ENCODE peak calls at places on chromosome 9, in eight cellular contexts. One of them, this sample, is unnamed.

GRCh38 chr9:90271707-90272106 is 370.9 kb downstream of the DIRAS2 start:
- DNase-seq in CD8-positive, alpha-beta T cell: no peak
- DNase-seq in upper lobe of right lung: no peak
- DNase-seq in K562: no peak
- DNase-seq in epithelial cell of esophagus: no peak
- DNase-seq in HAP-1: no peak
- DNase-seq in adipocyte: no peak
- DNase-seq in ovary: no peak
- DNase-seq in this sample: no peak

GRCh38 chr9:34457266-34458012 is 931 bp downstream of the FAM219A start:
- DNase-seq in CD8-positive, alpha-beta T cell: no peak
- DNase-seq in upper lobe of right lung: peak
- DNase-seq in K562: peak
- DNase-seq in epithelial cell of esophagus: peak
- DNase-seq in HAP-1: peak
- DNase-seq in adipocyte: peak
- DNase-seq in ovary: peak
- DNase-seq in this sample: no peak

GRCh38 chr9:23522952-23523351 is 303.1 kb downstream of the ELAVL2 start:
- DNase-seq in CD8-positive, alpha-beta T cell: no peak
- DNase-seq in upper lobe of right lung: no peak
- DNase-seq in K562: no peak
- DNase-seq in epithelial cell of esophagus: no peak
- DNase-seq in HAP-1: no peak
- DNase-seq in adipocyte: no peak
- DNase-seq in ovary: no peak
- DNase-seq in this sample: no peak

GRCh38 chr9:16509946-16510504 is 360.4 kb downstream of the BNC2 start:
- DNase-seq in CD8-positive, alpha-beta T cell: no peak
- DNase-seq in upper lobe of right lung: no peak
- DNase-seq in K562: no peak
- DNase-seq in epithelial cell of esophagus: peak
- DNase-seq in HAP-1: no peak
- DNase-seq in adipocyte: peak
- DNase-seq in ovary: no peak
- DNase-seq in this sample: no peak

GRCh38 chr9:31597977-31598376 is 786.5 kb upstream of the ACO1 start:
- DNase-seq in CD8-positive, alpha-beta T cell: no peak
- DNase-seq in upper lobe of right lung: no peak
- DNase-seq in K562: no peak
- DNase-seq in epithelial cell of esophagus: peak
- DNase-seq in HAP-1: no peak
- DNase-seq in adipocyte: peak
- DNase-seq in ovary: no peak
- DNase-seq in this sample: peak

GRCh38 chr9:68678430-68678829 is 26.6 kb upstream of the PIP5K1B start:
- DNase-seq in CD8-positive, alpha-beta T cell: no peak
- DNase-seq in upper lobe of right lung: no peak
- DNase-seq in K562: peak
- DNase-seq in epithelial cell of esophagus: no peak
- DNase-seq in HAP-1: peak
- DNase-seq in adipocyte: no peak
- DNase-seq in ovary: no peak
- DNase-seq in this sample: peak

GRCh38 chr9:113546566-113546965 is 83.0 kb downstream of the RGS3 start:
- DNase-seq in CD8-positive, alpha-beta T cell: no peak
- DNase-seq in upper lobe of right lung: peak
- DNase-seq in K562: no peak
- DNase-seq in epithelial cell of esophagus: no peak
- DNase-seq in HAP-1: no peak
- DNase-seq in adipocyte: no peak
- DNase-seq in ovary: peak
- DNase-seq in this sample: no peak

GRCh38 chr9:14428781-14429230 is 114.9 kb upstream of the NFIB start:
- DNase-seq in CD8-positive, alpha-beta T cell: no peak
- DNase-seq in upper lobe of right lung: peak
- DNase-seq in K562: peak
- DNase-seq in epithelial cell of esophagus: peak
- DNase-seq in HAP-1: peak
- DNase-seq in adipocyte: peak
- DNase-seq in ovary: peak
- DNase-seq in this sample: peak

GRCh38 chr9:98998441-98999151 is 54.9 kb downstream of the COL15A1 start:
- DNase-seq in CD8-positive, alpha-beta T cell: peak
- DNase-seq in upper lobe of right lung: peak
- DNase-seq in K562: peak
- DNase-seq in epithelial cell of esophagus: peak
- DNase-seq in HAP-1: peak
- DNase-seq in adipocyte: peak
- DNase-seq in ovary: peak
- DNase-seq in this sample: no peak

GRCh38 chr9:135300346-135301141 is 179.0 kb upstream of the PPP1R26 start:
- DNase-seq in CD8-positive, alpha-beta T cell: no peak
- DNase-seq in upper lobe of right lung: no peak
- DNase-seq in K562: no peak
- DNase-seq in epithelial cell of esophagus: no peak
- DNase-seq in HAP-1: no peak
- DNase-seq in adipocyte: no peak
- DNase-seq in ovary: no peak
- DNase-seq in this sample: no peak

GRCh38 chr9:122835313-122835731 is 6.9 kb upstream of the PDCL start:
- DNase-seq in CD8-positive, alpha-beta T cell: no peak
- DNase-seq in upper lobe of right lung: no peak
- DNase-seq in K562: no peak
- DNase-seq in epithelial cell of esophagus: no peak
- DNase-seq in HAP-1: no peak
- DNase-seq in adipocyte: no peak
- DNase-seq in ovary: no peak
- DNase-seq in this sample: peak

GRCh38 chr9:36005891-36006290 is 30.8 kb upstream of the RECK start:
- DNase-seq in CD8-positive, alpha-beta T cell: no peak
- DNase-seq in upper lobe of right lung: no peak
- DNase-seq in K562: no peak
- DNase-seq in epithelial cell of esophagus: no peak
- DNase-seq in HAP-1: no peak
- DNase-seq in adipocyte: no peak
- DNase-seq in ovary: no peak
- DNase-seq in this sample: no peak

GRCh38 chr9:111102793-111103474 is 64.7 kb upstream of the LPAR1 start:
- DNase-seq in CD8-positive, alpha-beta T cell: no peak
- DNase-seq in upper lobe of right lung: no peak
- DNase-seq in K562: no peak
- DNase-seq in epithelial cell of esophagus: no peak
- DNase-seq in HAP-1: no peak
- DNase-seq in adipocyte: peak
- DNase-seq in ovary: no peak
- DNase-seq in this sample: no peak

GRCh38 chr9:95572370-95573151 is 55.8 kb upstream of the PTCH1 start:
- DNase-seq in CD8-positive, alpha-beta T cell: no peak
- DNase-seq in upper lobe of right lung: no peak
- DNase-seq in K562: no peak
- DNase-seq in epithelial cell of esophagus: no peak
- DNase-seq in HAP-1: no peak
- DNase-seq in adipocyte: peak
- DNase-seq in ovary: no peak
- DNase-seq in this sample: no peak

GRCh38 chr9:26413625-26414024 is 479.0 kb downstream of the CAAP1 start:
- DNase-seq in CD8-positive, alpha-beta T cell: no peak
- DNase-seq in upper lobe of right lung: no peak
- DNase-seq in K562: no peak
- DNase-seq in epithelial cell of esophagus: no peak
- DNase-seq in HAP-1: no peak
- DNase-seq in adipocyte: no peak
- DNase-seq in ovary: no peak
- DNase-seq in this sample: no peak

GRCh38 chr9:33049680-33050361 is 24.7 kb downstream of the DNAJA1 start:
- DNase-seq in CD8-positive, alpha-beta T cell: no peak
- DNase-seq in upper lobe of right lung: no peak
- DNase-seq in K562: no peak
- DNase-seq in epithelial cell of esophagus: no peak
- DNase-seq in HAP-1: no peak
- DNase-seq in adipocyte: no peak
- DNase-seq in ovary: no peak
- DNase-seq in this sample: no peak

GRCh38 chr9:38318755-38319495 is 73.6 kb upstream of the ALDH1B1 start:
- DNase-seq in CD8-positive, alpha-beta T cell: no peak
- DNase-seq in upper lobe of right lung: no peak
- DNase-seq in K562: no peak
- DNase-seq in epithelial cell of esophagus: peak
- DNase-seq in HAP-1: no peak
- DNase-seq in adipocyte: peak
- DNase-seq in ovary: no peak
- DNase-seq in this sample: no peak

GRCh38 chr9:80885894-80886293 is 803.5 kb downstream of the TLE1 start:
- DNase-seq in CD8-positive, alpha-beta T cell: no peak
- DNase-seq in upper lobe of right lung: no peak
- DNase-seq in K562: no peak
- DNase-seq in epithelial cell of esophagus: peak
- DNase-seq in HAP-1: no peak
- DNase-seq in adipocyte: no peak
- DNase-seq in ovary: peak
- DNase-seq in this sample: peak

DNA sequence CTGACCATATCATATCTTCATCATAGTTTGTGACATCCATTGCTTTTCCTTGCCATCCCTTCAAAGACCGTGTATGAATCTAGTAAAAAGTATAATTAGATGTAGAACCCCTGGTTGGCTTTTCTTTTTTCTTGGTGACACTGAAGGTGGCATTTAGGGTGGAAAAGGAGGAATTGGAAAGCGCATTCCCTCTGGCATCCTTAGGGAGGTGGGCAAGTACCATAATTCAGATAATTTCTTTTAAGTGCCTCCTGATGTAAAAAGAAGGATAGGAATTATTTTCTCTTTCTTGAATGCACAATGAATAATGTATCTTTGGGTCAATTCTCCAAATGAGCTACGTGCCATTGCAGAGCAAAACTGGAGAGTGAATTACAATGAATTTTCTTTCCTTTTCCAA is 73.2 kb upstream of the SMARCA2 start:
- DNase-seq in CD8-positive, alpha-beta T cell: no peak
- DNase-seq in upper lobe of right lung: no peak
- DNase-seq in K562: no peak
- DNase-seq in epithelial cell of esophagus: no peak
- DNase-seq in HAP-1: no peak
- DNase-seq in adipocyte: no peak
- DNase-seq in ovary: no peak
- DNase-seq in this sample: no peak
- H3K4me3 ChIP-seq in CD8-positive, alpha-beta T cell: no peak
- H3K4me3 ChIP-seq in upper lobe of right lung: no peak
- H3K4me3 ChIP-seq in K562: no peak
- H3K4me3 ChIP-seq in epithelial cell of esophagus: no peak
- H3K4me3 ChIP-seq in HAP-1: no peak
- H3K4me3 ChIP-seq in adipocyte: no peak
- H3K4me3 ChIP-seq in ovary: no peak
- H3K4me3 ChIP-seq in this sample: no peak

GRCh38 chr9:115597330-115597729 is 479.4 kb upstream of the TNC start:
- DNase-seq in CD8-positive, alpha-beta T cell: no peak
- DNase-seq in upper lobe of right lung: no peak
- DNase-seq in K562: no peak
- DNase-seq in epithelial cell of esophagus: no peak
- DNase-seq in HAP-1: no peak
- DNase-seq in adipocyte: peak
- DNase-seq in ovary: no peak
- DNase-seq in this sample: no peak
- H3K4me3 ChIP-seq in CD8-positive, alpha-beta T cell: no peak
- H3K4me3 ChIP-seq in upper lobe of right lung: no peak
- H3K4me3 ChIP-seq in K562: no peak
- H3K4me3 ChIP-seq in epithelial cell of esophagus: no peak
- H3K4me3 ChIP-seq in HAP-1: no peak
- H3K4me3 ChIP-seq in adipocyte: peak
- H3K4me3 ChIP-seq in ovary: no peak
- H3K4me3 ChIP-seq in this sample: no peak

DNA sequence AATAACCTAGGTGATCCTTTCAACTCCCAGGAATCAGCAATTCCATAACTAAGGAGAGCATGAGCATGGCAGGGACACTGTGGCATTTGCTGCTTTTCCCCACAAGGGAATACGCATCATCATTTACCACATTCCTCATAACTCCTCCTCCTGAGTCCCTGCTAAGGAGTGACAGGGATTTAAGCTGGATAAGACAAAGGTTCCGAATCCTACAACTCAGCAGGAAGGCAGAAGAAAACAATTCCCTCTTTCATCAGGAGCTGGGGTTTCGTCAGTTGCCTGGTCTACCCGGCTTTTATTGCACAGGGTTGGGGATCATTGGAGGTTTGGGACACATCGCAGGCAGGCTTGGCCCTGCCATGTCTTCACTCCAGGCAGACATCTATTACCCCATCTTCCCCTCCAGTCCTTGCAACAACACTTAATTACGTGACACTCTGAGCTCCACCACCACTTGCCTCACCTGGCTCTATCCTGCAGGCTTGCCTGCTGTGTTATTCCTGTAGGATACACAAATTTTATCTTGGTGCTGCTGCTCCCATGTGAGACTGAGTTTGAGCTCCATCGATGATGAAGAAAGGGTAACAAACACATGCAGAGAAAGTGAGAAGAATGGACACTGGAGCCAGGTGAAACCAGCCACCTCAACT is 563.0 kb upstream of the KLF4 start:
- DNase-seq in CD8-positive, alpha-beta T cell: no peak
- DNase-seq in upper lobe of right lung: no peak
- DNase-seq in K562: no peak
- DNase-seq in epithelial cell of esophagus: no peak
- DNase-seq in HAP-1: no peak
- DNase-seq in adipocyte: no peak
- DNase-seq in ovary: no peak
- DNase-seq in this sample: no peak
- H3K4me3 ChIP-seq in CD8-positive, alpha-beta T cell: no peak
- H3K4me3 ChIP-seq in upper lobe of right lung: no peak
- H3K4me3 ChIP-seq in K562: no peak
- H3K4me3 ChIP-seq in epithelial cell of esophagus: no peak
- H3K4me3 ChIP-seq in HAP-1: no peak
- H3K4me3 ChIP-seq in adipocyte: no peak
- H3K4me3 ChIP-seq in ovary: no peak
- H3K4me3 ChIP-seq in this sample: no peak

GRCh38 chr9:5480919-5481743 is 29.2 kb upstream of the PDCD1LG2 start:
- DNase-seq in CD8-positive, alpha-beta T cell: no peak
- DNase-seq in upper lobe of right lung: no peak
- DNase-seq in K562: no peak
- DNase-seq in epithelial cell of esophagus: no peak
- DNase-seq in HAP-1: no peak
- DNase-seq in adipocyte: no peak
- DNase-seq in ovary: no peak
- DNase-seq in this sample: no peak

GRCh38 chr9:5479994-5480694 is 29.8 kb downstream of the CD274 start:
- DNase-seq in CD8-positive, alpha-beta T cell: no peak
- DNase-seq in upper lobe of right lung: no peak
- DNase-seq in K562: no peak
- DNase-seq in epithelial cell of esophagus: no peak
- DNase-seq in HAP-1: no peak
- DNase-seq in adipocyte: no peak
- DNase-seq in ovary: no peak
- DNase-seq in this sample: no peak

GRCh38 chr9:5482194-5482593 is 28.1 kb upstream of the PDCD1LG2 start:
- DNase-seq in CD8-positive, alpha-beta T cell: no peak
- DNase-seq in upper lobe of right lung: no peak
- DNase-seq in K562: no peak
- DNase-seq in epithelial cell of esophagus: no peak
- DNase-seq in HAP-1: no peak
- DNase-seq in adipocyte: no peak
- DNase-seq in ovary: no peak
- DNase-seq in this sample: no peak

GRCh38 chr9:5481744-5482027 is 28.6 kb upstream of the PDCD1LG2 start:
- DNase-seq in CD8-positive, alpha-beta T cell: no peak
- DNase-seq in upper lobe of right lung: no peak
- DNase-seq in K562: no peak
- DNase-seq in epithelial cell of esophagus: no peak
- DNase-seq in HAP-1: no peak
- DNase-seq in adipocyte: no peak
- DNase-seq in ovary: no peak
- DNase-seq in this sample: no peak

GRCh38 chr9:5478214-5478613 is 27.9 kb downstream of the CD274 start:
- DNase-seq in CD8-positive, alpha-beta T cell: no peak
- DNase-seq in upper lobe of right lung: no peak
- DNase-seq in K562: no peak
- DNase-seq in epithelial cell of esophagus: no peak
- DNase-seq in HAP-1: no peak
- DNase-seq in adipocyte: no peak
- DNase-seq in ovary: no peak
- DNase-seq in this sample: no peak
- H3K4me3 ChIP-seq in CD8-positive, alpha-beta T cell: no peak
- H3K4me3 ChIP-seq in upper lobe of right lung: no peak
- H3K4me3 ChIP-seq in K562: no peak
- H3K4me3 ChIP-seq in epithelial cell of esophagus: no peak
- H3K4me3 ChIP-seq in HAP-1: no peak
- H3K4me3 ChIP-seq in adipocyte: no peak
- H3K4me3 ChIP-seq in ovary: no peak
- H3K4me3 ChIP-seq in this sample: no peak

This sample was measured in Jurkat, Clone E6-1.